ENCODE peak calls at places on chromosomes 4 and X, in four cellular contexts. Y, H, B and C are unnamed samples.

GRCh38 chrX:20454117-20454516 is 187.4 kb upstream of the RPS6KA3 start:
- DNase-seq in H (no peak), B (no peak), Y (no peak), C (no peak)

GRCh38 chr4:112058433-112058832 is 86.8 kb upstream of the FAM241A start:
- DNase-seq in B (no peak), Y (no peak), H (no peak), C (no peak)

GRCh38 chrX:130909469-130910136 is 6.6 kb upstream of the ENOX2 start:
- DNase-seq in H (no peak), Y (peak), B (no peak), C (no peak)

GRCh38 chr4:139977838-139978604 is 176.0 kb downstream of the MAML3 start:
- DNase-seq in Y (no peak), B (no peak), H (no peak), C (no peak)

GRCh38 chr4:158671665-158671914 is at the start of gene C4orf46:
- DNase-seq in B (peak), H (no peak), Y (no peak), C (no peak)

GRCh38 chr4:135508006-135508714 is 1306.6 kb upstream of the PABPC4L start:
- DNase-seq in Y (no peak), B (no peak), H (no peak), C (peak)

GRCh38 chr4:15286041-15286440 is 141.8 kb upstream of the C1QTNF7 start:
- DNase-seq in B (no peak), Y (no peak), H (no peak), C (no peak)

GRCh38 chrX:23331701-23332100 is 2.9 kb upstream of the PTCHD1 start:
- DNase-seq in B (peak), H (no peak), Y (no peak), C (no peak)

GRCh38 chrX:39995457-39995856 is 102.3 kb downstream of the BCOR start:
- DNase-seq in Y (no peak), B (no peak), H (no peak), C (no peak)

GRCh38 chr4:114599231-114600065 is 841 bp downstream of the UGT8 start:
- DNase-seq in Y (peak), B (peak), H (no peak), C (peak)

GRCh38 chrX:134244043-134244442 is 7.1 kb downstream of the CCDC160 start:
- DNase-seq in B (no peak), Y (no peak), H (no peak), C (no peak)

GRCh38 chr4:57710053-57710452 is 599.9 kb upstream of the IGFBP7 start:
- DNase-seq in B (no peak), Y (no peak), H (no peak), C (no peak)

GRCh38 chr4:143347495-143347894 is 10.8 kb downstream of the GAB1 start:
- DNase-seq in H (no peak), Y (no peak), B (no peak), C (no peak)

GRCh38 chrX:18582910-18583493 is 88.9 kb downstream of the RS1 start:
- DNase-seq in B (no peak), H (no peak), Y (no peak), C (no peak)

GRCh38 chr4:167652267-167652666 is 418.0 kb upstream of the SPOCK3 start:
- DNase-seq in Y (no peak), H (no peak), B (no peak), C (no peak)

GRCh38 chr4:5940470-5941203 is 47.8 kb upstream of the CRMP1 start:
- DNase-seq in B (no peak), H (peak), Y (peak), C (peak)

GRCh38 chr4:24640433-24640832 is 56.1 kb upstream of the DHX15 start:
- DNase-seq in H (no peak), B (peak), Y (no peak), C (no peak)

GRCh38 chr4:106062452-106062875 is 167.2 kb downstream of the NPNT start:
- DNase-seq in Y (peak), B (no peak), H (peak), C (no peak)

GRCh38 chrX:128396601-128397000 is 344.4 kb upstream of the ACTRT1 start:
- DNase-seq in Y (no peak), H (no peak), B (no peak), C (no peak)

GRCh38 chrX:42027367-42028025 is 104.1 kb upstream of the CASK start:
- DNase-seq in B (no peak), Y (no peak), H (peak), C (no peak)

GRCh38 chr4:60314367-60314766 is 885.8 kb upstream of the ADGRL3 start:
- DNase-seq in B (no peak), H (no peak), Y (no peak), C (no peak)

GRCh38 chr4:154626793-154627484 is 14.5 kb upstream of the FGG start:
- DNase-seq in H (peak), B (peak), Y (peak), C (peak)

GRCh38 chrX:131746491-131746968 is 202.7 kb downstream of the OR13H1 start:
- DNase-seq in H (no peak), Y (peak), B (no peak), C (peak)

GRCh38 chrX:40237745-40238178 is 140.0 kb upstream of the BCOR start:
- DNase-seq in Y (no peak), B (peak), H (no peak), C (no peak)

GRCh38 chr4:115781528-115782146 is 668.2 kb upstream of the NDST4 start:
- DNase-seq in B (no peak), Y (no peak), H (no peak), C (no peak)

GRCh38 chrX:11406109-11406755 is 113.0 kb downstream of the AMELX start:
- DNase-seq in H (no peak), Y (no peak), B (no peak), C (no peak)

DNA sequence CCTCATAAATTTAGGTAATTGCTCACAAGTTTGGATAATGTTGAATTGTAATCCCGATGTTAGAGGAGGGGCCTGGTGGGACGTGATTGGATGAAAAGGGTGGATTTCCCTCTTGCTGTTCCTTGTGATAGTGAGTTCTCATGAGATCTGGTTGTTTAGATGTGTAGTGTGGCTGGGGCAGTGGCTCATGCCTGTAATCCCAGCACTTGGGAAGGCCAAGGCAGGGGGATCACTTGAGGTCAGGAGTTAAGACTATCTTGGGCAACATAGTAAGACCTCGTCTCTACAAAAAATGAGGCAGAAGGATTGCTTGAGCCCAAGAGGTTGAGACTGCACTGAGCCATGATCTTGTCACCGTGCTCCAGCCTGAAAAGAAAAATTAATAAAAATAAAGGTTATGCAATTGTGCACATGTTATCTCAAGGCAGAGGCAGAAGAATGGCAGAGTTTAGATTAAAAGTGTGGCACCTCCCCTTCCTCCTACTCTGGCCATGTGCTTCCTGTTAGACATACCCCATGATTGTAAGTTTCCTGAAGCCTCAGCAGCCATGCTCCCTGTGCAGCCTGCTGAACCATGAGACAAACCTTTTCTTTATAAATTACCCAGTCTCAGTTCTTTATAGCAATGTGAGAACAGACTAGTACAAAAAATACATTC is 36.5 kb downstream of the ERVMER34-1 start:
- DNase-seq in H (no peak), B (no peak), Y (no peak), C (no peak)
- TF ChIP-seq FOSL1 in H (no peak), B (no peak), Y (no peak), C (no peak)

DNA sequence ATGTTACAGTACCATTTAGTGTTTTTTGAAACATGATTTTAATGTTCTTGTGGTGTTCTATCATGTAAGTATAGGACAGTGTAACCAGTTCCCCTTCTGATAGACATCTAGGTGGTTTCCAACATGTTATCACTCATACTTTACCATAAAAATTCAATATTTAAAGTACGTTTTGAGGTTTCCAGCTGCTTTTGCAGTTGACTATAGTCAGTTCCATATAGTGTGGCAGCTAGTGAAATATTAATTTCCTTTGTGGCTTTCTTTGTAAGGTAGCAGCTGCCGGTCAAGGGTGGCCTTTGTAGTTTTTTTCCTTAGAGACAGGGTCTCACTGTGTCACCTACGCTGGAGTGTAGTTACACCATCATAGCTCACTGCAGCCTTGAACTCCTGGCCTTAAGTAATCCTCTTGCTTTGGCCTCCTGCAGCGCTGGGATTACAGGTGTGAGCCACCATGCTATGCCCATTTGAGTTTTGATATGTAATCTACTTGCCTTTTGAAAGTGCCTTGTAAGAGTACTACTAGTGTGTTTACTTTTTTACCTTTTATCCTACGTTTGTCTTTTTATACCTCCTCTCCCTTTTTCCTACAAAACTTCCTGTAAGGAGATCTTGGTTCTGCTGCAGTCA is 63.0 kb downstream of the ARHGAP10 start:
- DNase-seq in Y (no peak), H (peak), B (no peak), C (no peak)
- TF ChIP-seq FOSL1 in Y (no peak), H (no peak), B (no peak), C (no peak)

DNA sequence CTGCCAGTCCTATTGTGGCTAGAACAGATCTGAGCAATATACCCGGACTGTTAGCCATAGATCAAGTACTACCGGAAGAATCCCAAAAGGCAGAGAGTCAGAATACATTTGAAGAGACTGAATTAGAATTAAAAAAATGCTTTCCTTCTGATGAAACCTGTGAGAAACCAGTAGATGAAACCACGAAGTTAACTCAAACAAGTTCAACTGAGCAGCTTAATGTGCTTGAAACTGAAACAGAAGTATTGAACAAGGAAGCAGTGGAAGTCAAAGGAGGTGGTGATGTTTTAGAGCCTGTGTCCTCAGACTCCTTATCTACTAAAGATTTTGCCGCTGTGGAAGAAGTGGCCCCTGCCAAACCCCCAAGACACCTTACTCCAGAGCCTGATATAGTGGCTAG is 46.8 kb downstream of the WDR44 start:
- DNase-seq in Y (no peak), H (no peak), B (no peak), C (no peak)
- TF ChIP-seq FOSL1 in Y (no peak), H (no peak), B (no peak), C (no peak)

DNA sequence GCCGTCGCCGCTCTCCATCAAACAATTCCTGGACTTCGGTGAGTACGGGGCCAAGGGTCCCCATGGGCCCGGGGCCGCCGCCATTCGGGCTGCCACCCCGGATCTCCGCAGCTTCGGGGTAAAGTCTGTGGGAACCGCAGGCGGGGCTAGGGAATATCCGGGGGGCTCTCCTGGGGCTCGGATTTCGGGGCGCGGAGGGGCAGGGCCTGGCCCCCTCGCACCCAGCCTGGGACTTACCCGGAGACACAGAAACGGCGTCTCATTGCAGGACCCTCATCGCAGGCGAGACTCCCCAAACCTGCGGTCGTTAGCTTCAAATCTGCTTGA is 401 bp downstream of the PDK3 start:
- DNase-seq in B (no peak), Y (no peak), H (no peak), C (no peak)
- TF ChIP-seq FOSL1 in B (no peak), Y (no peak), H (no peak), C (no peak)

GRCh38 chr4:120232050-120232449 is 165.4 kb upstream of the MAD2L1 start:
- DNase-seq in Y (no peak), H (no peak), B (no peak), C (no peak)
- TF ChIP-seq FOSL1 in Y (no peak), H (no peak), B (no peak), C (no peak)

DNA sequence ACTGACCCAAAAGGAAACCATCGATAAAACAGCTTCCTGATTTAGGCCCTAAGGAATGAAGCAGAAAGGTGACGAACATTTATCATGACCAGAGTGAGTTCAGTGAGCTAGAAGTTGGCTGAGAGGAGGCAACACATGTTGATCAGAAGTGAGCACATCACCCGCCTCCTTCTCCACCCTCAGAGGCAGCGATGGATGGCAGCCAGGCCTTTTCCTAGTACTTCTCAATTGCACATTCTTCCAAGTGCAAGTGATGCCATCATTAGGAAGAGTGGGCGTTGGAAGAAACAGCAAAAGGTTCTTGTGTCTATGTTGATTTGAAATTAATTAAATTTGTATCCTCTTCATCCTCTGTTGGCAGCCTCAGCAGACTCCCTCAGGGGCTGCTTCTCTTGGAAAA is 51.7 kb downstream of the TMEM154 start:
- DNase-seq in H (no peak), B (no peak), Y (no peak), C (no peak)
- TF ChIP-seq FOSL1 in H (no peak), B (no peak), Y (no peak), C (no peak)

DNA sequence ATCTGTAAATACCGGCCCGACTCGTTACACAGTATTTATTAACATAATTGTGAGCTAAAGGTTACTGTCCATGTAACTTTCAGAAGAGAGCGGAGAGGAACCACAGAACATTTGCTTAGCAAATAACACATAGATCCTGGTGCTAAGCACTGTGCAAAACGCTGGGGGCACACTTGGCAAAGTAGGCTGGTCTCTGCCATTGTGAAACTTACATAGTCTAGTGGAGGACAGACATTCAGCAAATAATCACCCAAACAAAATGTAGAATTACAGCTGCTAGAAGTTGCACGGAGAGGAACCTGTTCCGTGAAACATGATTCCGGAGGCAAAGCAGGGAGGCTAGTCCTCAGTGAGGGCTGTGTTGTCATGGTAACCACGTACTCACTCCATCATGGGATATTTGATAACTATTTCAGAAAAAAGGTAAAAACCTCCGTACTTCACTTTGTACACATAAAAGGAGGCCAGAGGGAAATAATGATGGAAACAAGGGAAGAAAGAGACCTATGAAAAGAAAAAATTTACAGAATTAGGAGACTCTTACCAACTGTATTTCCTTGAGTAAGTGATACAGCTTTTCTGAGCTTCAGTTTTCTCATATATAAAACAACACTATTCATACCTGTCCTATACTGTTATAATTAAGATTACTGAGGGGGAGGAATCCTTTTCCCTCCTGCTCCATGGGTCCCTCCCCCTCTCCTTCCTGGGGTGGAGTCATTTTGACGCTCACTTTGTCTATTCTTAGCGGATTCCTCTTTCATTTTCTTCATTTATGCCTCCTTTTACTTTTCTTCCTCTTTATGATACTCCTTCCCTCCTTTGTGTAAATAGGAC is 760 bp upstream of the RASGEF1B start:
- DNase-seq in H (peak), Y (peak), B (no peak), C (no peak)
- TF ChIP-seq FOSL1 in H (no peak), Y (no peak), B (no peak), C (no peak)

DNA sequence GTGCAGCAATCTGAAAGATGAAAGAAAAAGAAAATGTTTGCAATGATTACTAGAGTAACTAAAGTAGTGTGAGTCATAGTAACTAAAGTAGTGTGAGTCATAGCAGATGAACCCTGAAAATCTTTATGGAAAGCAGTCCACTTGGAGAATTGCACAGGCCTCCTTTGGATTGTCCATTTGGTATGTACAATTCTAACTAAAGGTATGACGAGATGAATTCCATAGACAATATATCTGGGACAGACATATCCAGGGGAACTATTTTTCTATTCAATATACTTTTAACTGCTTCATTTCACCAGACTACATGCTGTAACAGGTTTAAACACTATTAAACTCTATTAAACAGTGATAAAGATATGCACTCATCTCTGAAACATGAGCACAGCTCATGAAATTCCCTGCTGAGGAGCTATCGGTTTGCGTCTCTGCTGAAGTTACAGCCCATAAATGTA is 798.7 kb downstream of the PCDH7 start:
- DNase-seq in H (no peak), B (no peak), Y (no peak), C (peak)
- TF ChIP-seq FOSL1 in H (no peak), B (no peak), Y (no peak), C (peak)

DNA sequence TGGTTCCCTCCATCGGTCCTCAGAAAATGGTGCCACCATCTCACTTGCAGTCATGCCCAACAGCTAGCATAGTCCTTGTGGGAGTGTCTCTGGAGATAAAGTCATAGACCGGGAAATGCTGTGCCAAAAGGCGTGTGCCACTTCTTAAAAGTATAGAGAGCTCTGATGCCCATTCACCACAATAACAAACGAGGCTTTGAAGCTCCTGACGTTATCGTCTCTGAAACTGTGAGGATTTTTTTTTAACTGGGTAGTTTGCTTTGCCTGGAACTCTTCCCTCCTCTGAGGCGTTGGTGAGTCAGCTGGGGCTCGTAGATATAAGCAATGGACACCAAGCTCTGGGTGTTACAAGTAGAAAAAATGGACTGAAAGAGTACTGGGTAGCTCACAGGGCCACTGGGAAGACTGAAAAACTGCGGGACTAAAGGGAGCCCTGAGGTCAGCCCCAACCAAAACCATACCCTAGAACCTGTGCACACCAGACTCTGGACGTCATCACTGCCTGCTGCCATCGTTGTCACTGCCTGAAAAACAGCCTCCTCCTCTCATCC is 89.4 kb upstream of the TRIM2 start:
- DNase-seq in B (no peak), H (no peak), Y (no peak), C (peak)
- TF ChIP-seq FOSL1 in B (no peak), H (no peak), Y (peak), C (peak)